ENCODE peak calls at places on chromosomes 11 and 22, in four cellular contexts. F is K562, S is GM12878, E is H1. J is an unnamed sample.
A peak's percentile ranks its signal among the peaks of the same experiment; 100 is the strongest.

GRCh38 chr11:4459470-4459869 is 10.4 kb downstream of the OR52K2 start:
- DNase-seq in F (no peak), S (no peak), E (no peak), J (no peak)

GRCh38 chr11:44004452-44004833 is 43.3 kb upstream of the ACCSL start:
- DNase-seq in F (no peak), S (no peak), E (no peak), J (no peak)

GRCh38 chr11:72639475-72640375 is 34.5 kb downstream of the PDE2A start:
- DNase-seq in F (no peak), S (no peak), E (no peak), J (no peak)

GRCh38 chr11:81725691-81726090 is 1008.0 kb downstream of the FAM181B start:
- DNase-seq in F (no peak), S (no peak), E (no peak), J (no peak)

GRCh38 chr11:20470348-20470747 is 82.8 kb downstream of the PRMT3 start:
- DNase-seq in F (no peak), S (no peak), E (no peak), J (no peak)

GRCh38 chr11:33725496-33725895 is 10.7 kb downstream of the CD59 start:
- DNase-seq in F (no peak), S (no peak), E (no peak), J (no peak)

GRCh38 chr11:6926208-6927029 is at the start of gene ZNF215:
- DNase-seq in F (peak; percentile 96), S (no peak), E (peak; percentile 71), J (peak; percentile 93)

GRCh38 chr11:18066626-18067025 is 20.6 kb upstream of the TPH1 start:
- DNase-seq in F (no peak), S (no peak), E (no peak), J (no peak)

GRCh38 chr11:64845125-64845735 is 777 bp upstream of the CDC42BPG start:
- DNase-seq in F (peak; percentile 49), S (no peak), E (no peak), J (no peak)

GRCh38 chr11:72824811-72825505 is 10.7 kb downstream of the ATG16L2 start:
- DNase-seq in F (no peak), S (no peak), E (no peak), J (no peak)

GRCh38 chr22:32080904-32081303 is 37.8 kb downstream of the SLC5A1 start:
- DNase-seq in F (peak; percentile 47), S (peak; percentile 7), E (no peak), J (peak; percentile 59)

GRCh38 chr22:22027955-22028354 is 45.4 kb upstream of the TOP3B start:
- DNase-seq in F (no peak), S (no peak), E (no peak), J (no peak)

GRCh38 chr11:70833011-70833410 is 419.4 kb downstream of the SHANK2 start:
- DNase-seq in F (no peak), S (no peak), E (no peak), J (no peak)

GRCh38 chr22:32411388-32411787 is 659 bp downstream of the RTCB start:
- DNase-seq in F (peak; percentile 15), S (no peak), E (no peak), J (no peak)

GRCh38 chr11:5364214-5364613 is 12.9 kb downstream of the OR51B6 start:
- DNase-seq in F (peak; percentile 29), S (no peak), E (no peak), J (no peak)

GRCh38 chr11:78050964-78051831 is 12.5 kb upstream of the THRSP start:
- DNase-seq in F (peak; percentile 92), S (no peak), E (no peak), J (no peak)

GRCh38 chr22:50233223-50233622 is 11.6 kb downstream of the TUBGCP6 start:
- DNase-seq in F (no peak), S (no peak), E (no peak), J (no peak)

GRCh38 chr11:22807855-22808558 is 21.6 kb downstream of the SVIP start:
- DNase-seq in F (no peak), S (peak; percentile 13), E (no peak), J (no peak)

GRCh38 chr22:29014773-29015172 is 46.9 kb downstream of the C22orf31 start:
- DNase-seq in F (no peak), S (no peak), E (no peak), J (no peak)

GRCh38 chr11:130611791-130612251 is 163.4 kb downstream of the ADAMTS15 start:
- DNase-seq in F (no peak), S (no peak), E (no peak), J (no peak)

GRCh38 chr11:15627560-15627959 is 512.8 kb downstream of the INSC start:
- DNase-seq in F (no peak), S (no peak), E (no peak), J (no peak)

GRCh38 chr11:69969890-69970784 is 108.0 kb upstream of the ANO1 start:
- DNase-seq in F (peak; percentile 58), S (no peak), E (no peak), J (no peak)

GRCh38 chr22:18988958-18989357 is 52.9 kb upstream of the PRODH start:
- DNase-seq in F (no peak), S (no peak), E (no peak), J (no peak)

GRCh38 chr11:92790376-92790775 is 179.1 kb upstream of the MTNR1B start:
- DNase-seq in F (no peak), S (no peak), E (no peak), J (no peak)

GRCh38 chr11:92765965-92766371 is 203.5 kb upstream of the MTNR1B start:
- DNase-seq in F (peak; percentile 1), S (no peak), E (no peak), J (no peak)

GRCh38 chr11:28961726-28962125 is 853.5 kb downstream of the METTL15 start:
- DNase-seq in F (no peak), S (no peak), E (no peak), J (no peak)

GRCh38 chr11:128048121-128048520 is 539.2 kb downstream of the ETS1 start:
- DNase-seq in F (no peak), S (no peak), E (no peak), J (no peak)

GRCh38 chr11:729492-730074 is 17.7 kb upstream of the TALDO1 start:
- DNase-seq in F (no peak), S (no peak), E (no peak), J (no peak)

GRCh38 chr22:25060522-25061071 is 108.1 kb downstream of the KIAA1671 start:
- DNase-seq in F (no peak), S (no peak), E (no peak), J (no peak)

GRCh38 chr11:71109186-71109585 is 143.2 kb downstream of the SHANK2 start:
- DNase-seq in F (no peak), S (no peak), E (no peak), J (no peak)

GRCh38 chr11:19328586-19329311 is 88.0 kb upstream of the E2F8 start:
- DNase-seq in F (no peak), S (no peak), E (no peak), J (no peak)

GRCh38 chr11:32830413-32830738 is 649 bp downstream of the PRRG4 start:
- DNase-seq in F (no peak), S (no peak), E (no peak), J (no peak)

GRCh38 chr22:29156507-29156906 is 49.2 kb upstream of the EMID1 start:
- DNase-seq in F (peak; percentile 58), S (no peak), E (no peak), J (no peak)

GRCh38 chr11:123272565-123272964 is 77.5 kb upstream of the CLMP start:
- DNase-seq in F (no peak), S (no peak), E (no peak), J (no peak)

GRCh38 chr11:129230006-129230405 is 37.9 kb upstream of the ARHGAP32 start:
- DNase-seq in F (no peak), S (no peak), E (no peak), J (no peak)

GRCh38 chr11:86483591-86484163 is 109.0 kb downstream of the CCDC81 start:
- DNase-seq in F (no peak), S (no peak), E (no peak), J (no peak)

GRCh38 chr11:86486261-86487030 is 111.8 kb downstream of the CCDC81 start:
- DNase-seq in F (no peak), S (no peak), E (no peak), J (no peak)

GRCh38 chr11:86482684-86483083 is 108.0 kb downstream of the CCDC81 start:
- DNase-seq in F (no peak), S (no peak), E (no peak), J (no peak)

GRCh38 chr11:86484795-86485166 is 110.1 kb downstream of the CCDC81 start:
- DNase-seq in F (no peak), S (no peak), E (no peak), J (no peak)

GRCh38 chr11:86484164-86484794 is 109.6 kb downstream of the CCDC81 start:
- DNase-seq in F (peak; percentile 63), S (no peak), E (no peak), J (peak; percentile 31)
- TF ChIP-seq EGR1 in F (peak; percentile 8), S (no peak), E (no peak), J (no peak)

GRCh38 chr11:68505596-68505995 is 45.0 kb downstream of the PPP6R3 start:
- DNase-seq in F (no peak), S (no peak), E (no peak), J (no peak)
- TF ChIP-seq EGR1 in F (no peak), S (no peak), E (no peak), J (no peak)

GRCh38 chr22:42811510-42811909 is 45.6 kb downstream of the ARFGAP3 start:
- DNase-seq in F (no peak), S (no peak), E (no peak), J (no peak)
- TF ChIP-seq EGR1 in F (no peak), S (no peak), E (no peak), J (no peak)

DNA sequence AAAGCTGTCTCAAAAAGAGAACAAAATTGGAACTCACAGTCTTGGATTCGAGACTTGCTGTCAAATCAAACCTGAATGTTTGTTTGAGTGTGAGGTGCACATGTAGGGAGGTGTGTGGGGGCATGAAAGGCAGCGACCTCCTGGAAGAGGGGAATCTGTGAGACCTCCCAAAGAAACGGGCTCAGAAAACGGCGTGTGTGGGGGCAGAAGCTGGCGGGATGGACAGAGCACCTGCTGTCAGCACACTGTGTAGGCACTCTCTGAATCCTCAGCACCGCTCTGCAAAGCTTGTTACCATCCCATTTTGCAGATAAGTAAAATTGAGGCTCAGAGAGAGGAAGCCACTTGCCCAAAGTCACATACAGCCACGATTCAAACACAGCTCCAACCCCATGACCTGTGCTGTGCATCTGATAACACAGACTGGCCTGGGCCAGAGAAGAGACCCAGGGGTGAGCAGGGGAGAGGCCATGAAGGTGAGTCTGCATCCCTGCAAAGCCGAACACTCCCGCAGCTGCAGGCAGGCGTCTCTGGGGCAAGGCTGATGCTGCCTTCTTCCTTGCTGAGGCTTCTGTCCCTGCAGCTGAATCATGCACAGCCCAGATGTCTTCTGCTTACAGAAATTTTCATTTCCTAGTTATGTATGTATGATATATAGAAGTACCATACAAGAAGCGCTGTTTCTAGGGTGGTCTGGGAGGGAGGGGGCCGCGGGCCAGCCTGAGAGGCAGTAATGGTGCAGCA is 67.2 kb upstream of the SHISAL1 start:
- DNase-seq in F (no peak), S (no peak), E (no peak), J (no peak)
- TF ChIP-seq EGR1 in F (no peak), S (no peak), E (no peak), J (no peak)

DNA sequence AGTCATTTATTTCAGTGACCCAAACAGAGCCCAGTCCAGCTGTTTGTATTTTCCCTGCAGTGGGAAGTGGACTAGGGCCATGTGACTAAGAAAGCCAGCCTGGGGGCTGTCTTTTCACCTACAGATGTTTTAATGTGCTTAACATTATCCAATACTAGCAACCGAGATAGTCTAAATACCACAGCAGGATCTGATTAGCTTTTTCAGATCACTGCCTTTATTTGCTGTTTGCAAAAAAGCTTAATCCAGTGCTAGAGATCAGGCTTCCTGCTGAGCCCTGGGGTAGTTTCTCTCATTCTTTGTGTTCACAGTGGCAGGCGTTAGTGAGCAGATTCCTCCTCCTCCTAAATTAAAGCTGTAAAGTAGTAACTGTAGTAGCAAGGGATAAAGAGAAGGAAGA is 35.0 kb downstream of the ZC3H12C start:
- DNase-seq in F (no peak), S (no peak), E (peak; percentile 19), J (no peak)
- TF ChIP-seq EGR1 in F (no peak), S (no peak), E (no peak), J (no peak)